ENCODE peak calls at places on chromosomes 16 and 17, in nine cellular contexts. D is AG04449, P is A673, U is left lung, Y is AG09309, B is omental fat pad, K is Calu3, L is lower lobe of right lung, Z is breast epithelium. N is an unnamed sample.

GRCh38 chr16:2842340-2843000 is 12.4 kb downstream of the ZG16B start:
- DNase-seq in D (no peak), P (peak; percentile 82), U (peak; percentile 82), Y (no peak), B (no peak), K (no peak), L (peak; percentile 67), Z (no peak), N (no peak)

GRCh38 chr17:80878876-80879722 is 112.5 kb upstream of the CHMP6 start:
- DNase-seq in D (no peak), P (no peak), U (peak; percentile 48), Y (no peak), B (no peak), K (no peak), L (no peak), Z (no peak), N (peak; percentile 81)

GRCh38 chr17:42519546-42520444 is 16.2 kb upstream of the NAGLU start:
- DNase-seq in D (peak; percentile 98), P (peak; percentile 22), U (no peak), Y (peak; percentile 96), B (peak; percentile 84), K (peak; percentile 91), L (peak; percentile 73), Z (peak; percentile 95), N (peak; percentile 93)

GRCh38 chr16:58201163-58201562 is 3.3 kb upstream of the CSNK2A2 start:
- DNase-seq in D (no peak), P (no peak), U (no peak), Y (no peak), B (no peak), K (no peak), L (no peak), Z (no peak), N (no peak)

GRCh38 chr17:50364061-50364458 is 8.9 kb downstream of the MRPL27 start:
- DNase-seq in D (no peak), P (no peak), U (no peak), Y (no peak), B (no peak), K (no peak), L (no peak), Z (no peak), N (peak; percentile 68)

GRCh38 chr17:29016635-29017034 is 10.8 kb upstream of the SEZ6 start:
- DNase-seq in D (no peak), P (no peak), U (no peak), Y (no peak), B (no peak), K (no peak), L (no peak), Z (no peak), N (no peak)

GRCh38 chr17:79183221-79184158 is 108.9 kb downstream of the ENGASE start:
- DNase-seq in D (no peak), P (peak; percentile 45), U (peak; percentile 57), Y (no peak), B (no peak), K (no peak), L (no peak), Z (no peak), N (no peak)

GRCh38 chr17:2710804-2711607 is 558 bp downstream of the CLUH start:
- DNase-seq in D (no peak), P (peak; percentile 52), U (peak; percentile 87), Y (no peak), B (no peak), K (peak; percentile 42), L (peak; percentile 64), Z (no peak), N (no peak)

GRCh38 chr16:427295-427694 is 1.8 kb downstream of the RAB11FIP3 start:
- DNase-seq in D (no peak), P (no peak), U (peak; percentile 25), Y (no peak), B (no peak), K (no peak), L (no peak), Z (no peak), N (no peak)

GRCh38 chr17:35023538-35023937 is 40.0 kb downstream of the RFFL start:
- DNase-seq in D (no peak), P (no peak), U (no peak), Y (no peak), B (no peak), K (no peak), L (no peak), Z (no peak), N (no peak)

GRCh38 chr16:81831722-81832126 is 52.6 kb downstream of the PLCG2 start:
- DNase-seq in D (no peak), P (no peak), U (peak; percentile 90), Y (no peak), B (no peak), K (no peak), L (peak; percentile 89), Z (peak; percentile 29), N (no peak)

GRCh38 chr17:9006175-9006767 is 15.0 kb upstream of the NTN1 start:
- DNase-seq in D (no peak), P (no peak), U (no peak), Y (no peak), B (no peak), K (no peak), L (no peak), Z (no peak), N (no peak)

GRCh38 chr17:13306310-13306962 is 288.6 kb upstream of the ELAC2 start:
- DNase-seq in D (peak; percentile 14), P (peak; percentile 56), U (no peak), Y (peak; percentile 87), B (no peak), K (no peak), L (no peak), Z (no peak), N (no peak)
- TF ChIP-seq CTCF in D (peak; percentile 30), P (peak; percentile 37), U (peak; percentile 20), Y (peak; percentile 71), B (no peak), K (no peak), L (peak; percentile 37), Z (no peak), N (peak; percentile 76)

GRCh38 chr17:44137891-44138709 is 3.6 kb upstream of the HROB start:
- DNase-seq in D (peak; percentile 95), P (peak; percentile 95), U (peak; percentile 88), Y (peak; percentile 97), B (peak; percentile 71), K (peak; percentile 91), L (peak; percentile 73), Z (peak; percentile 78), N (peak; percentile 96)
- TF ChIP-seq CTCF in D (no peak), P (no peak), U (no peak), Y (no peak), B (no peak), K (peak; percentile 14), L (no peak), Z (no peak), N (peak; percentile 14)

GRCh38 chr16:4693956-4694663 is 748 bp downstream of the NUDT16L1 start:
- DNase-seq in D (no peak), P (peak; percentile 51), U (peak; percentile 85), Y (peak; percentile 24), B (no peak), K (peak; percentile 42), L (peak; percentile 67), Z (no peak), N (no peak)

GRCh38 chr16:4695473-4696171 is 2.3 kb downstream of the NUDT16L1 start:
- DNase-seq in D (no peak), P (no peak), U (no peak), Y (no peak), B (no peak), K (no peak), L (no peak), Z (no peak), N (no peak)

GRCh38 chr16:4696172-4696904 is 3.0 kb downstream of the NUDT16L1 start:
- DNase-seq in D (no peak), P (no peak), U (no peak), Y (no peak), B (no peak), K (no peak), L (no peak), Z (no peak), N (no peak)

GRCh38 chr16:4693296-4693955 is at the start of gene NUDT16L1:
- DNase-seq in D (peak; percentile 17), P (peak; percentile 98), U (peak; percentile 99), Y (peak; percentile 60), B (peak; percentile 82), K (peak; percentile 99), L (peak; percentile 98), Z (peak; percentile 96), N (peak; percentile 98)

DNA sequence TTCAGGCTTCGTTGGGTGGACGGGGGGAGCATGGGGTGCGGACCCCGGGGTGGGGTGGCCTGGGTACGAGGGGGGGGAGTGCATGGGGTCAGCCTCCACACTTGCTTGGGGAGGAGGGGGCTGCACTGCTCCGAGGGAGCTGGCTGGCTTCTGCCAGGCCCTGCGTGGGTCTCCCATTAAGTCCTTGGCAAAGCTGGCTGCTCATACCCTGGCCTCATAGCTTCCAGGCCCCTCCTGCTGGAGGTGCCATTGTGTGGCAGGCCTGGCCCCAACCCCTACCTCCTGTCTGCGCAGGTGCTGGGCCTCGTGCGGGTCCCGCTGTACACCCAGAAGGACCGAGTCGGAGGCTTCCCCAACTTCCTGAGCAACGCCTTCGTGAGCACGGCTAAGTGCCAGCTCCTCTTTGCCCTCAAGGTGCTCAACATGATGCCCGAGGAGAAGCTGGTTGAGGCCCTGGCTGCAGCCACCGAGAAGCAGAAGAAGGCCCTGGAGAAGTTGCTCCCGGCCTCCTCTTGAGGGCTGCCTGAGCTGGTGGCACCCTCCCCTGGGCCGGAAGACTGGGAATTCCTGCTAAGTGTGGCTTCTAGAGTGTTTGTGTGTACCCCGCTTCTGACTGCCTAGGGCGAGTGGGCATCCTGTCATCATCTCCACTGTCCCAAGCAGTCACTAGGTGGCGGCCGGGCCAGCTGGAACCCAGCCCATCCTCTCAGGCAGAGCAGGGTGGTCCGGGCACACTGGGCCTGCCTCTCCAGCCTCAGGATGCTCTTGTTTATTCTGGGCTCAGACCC is 1.5 kb downstream of the NUDT16L1 start:
- DNase-seq in D (no peak), P (no peak), U (no peak), Y (no peak), B (no peak), K (no peak), L (peak; percentile 50), Z (peak; percentile 53), N (peak; percentile 92)
- TF ChIP-seq CTCF in D (no peak), P (no peak), U (no peak), Y (peak; percentile 6), B (no peak), K (no peak), L (no peak), Z (no peak), N (peak; percentile 36)

DNA sequence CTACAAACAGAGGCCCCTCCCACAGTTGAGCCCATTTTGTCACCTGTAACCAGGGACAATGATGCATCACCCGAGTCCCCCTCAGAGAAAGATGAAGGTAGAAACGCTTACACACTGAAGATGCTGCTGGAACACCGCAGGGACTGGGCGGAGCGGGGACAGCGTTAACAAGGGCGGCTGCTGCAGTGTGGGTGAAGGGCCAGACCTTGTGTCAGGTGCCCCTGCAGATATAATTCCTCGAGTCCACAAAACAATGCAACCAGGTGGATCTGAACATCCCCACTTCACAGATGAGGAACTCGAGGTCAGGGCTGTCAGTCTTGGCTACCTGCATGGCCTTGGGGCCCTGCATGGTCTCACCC is 6.3 kb upstream of the MAPK7 start:
- DNase-seq in D (no peak), P (no peak), U (no peak), Y (no peak), B (no peak), K (no peak), L (no peak), Z (no peak), N (peak; percentile 66)
- TF ChIP-seq CTCF in D (no peak), P (no peak), U (no peak), Y (no peak), B (no peak), K (no peak), L (no peak), Z (no peak), N (no peak)

GRCh38 chr16:61148930-61149329 is 887.3 kb downstream of the CDH8 start:
- DNase-seq in D (no peak), P (peak; percentile 6), U (no peak), Y (no peak), B (no peak), K (no peak), L (no peak), Z (no peak), N (no peak)
- TF ChIP-seq CTCF in D (no peak), P (no peak), U (no peak), Y (no peak), B (no peak), K (no peak), L (no peak), Z (no peak), N (peak; percentile 13)

N was measured in chondrocyte.